ENCODE peak calls at places on chromosomes 7 and 10, in eight cellular contexts. T, G, I, W, O, Y, F and C are unnamed samples.

GRCh38 chr7:123876557-123877256 is 31.7 kb downstream of the HYAL4 start:
- ATAC-seq in T (no peak), G (peak; percentile 95), I (no peak), W (no peak), O (no peak), Y (no peak), F (no peak), C (no peak)

GRCh38 chr7:80851896-80852476 is 66.9 kb downstream of the SEMA3C start:
- ATAC-seq in T (no peak), G (no peak), I (no peak), W (peak; percentile 41), O (no peak), Y (no peak), F (peak; percentile 37), C (no peak)

GRCh38 chr7:55148992-55149391 is 130.2 kb downstream of the EGFR start:
- ATAC-seq in T (no peak), G (no peak), I (no peak), W (no peak), O (no peak), Y (no peak), F (no peak), C (no peak)

GRCh38 chr7:128738570-128739047 is 550 bp upstream of the CALU start:
- ATAC-seq in T (peak; percentile 29), G (peak; percentile 50), I (peak; percentile 17), W (peak; percentile 2), O (peak; percentile 23), Y (peak; percentile 46), F (peak; percentile 51), C (peak; percentile 39)

GRCh38 chr10:96439655-96440217 is 74.0 kb downstream of the TLL2 start:
- ATAC-seq in T (no peak), G (no peak), I (no peak), W (no peak), O (no peak), Y (no peak), F (no peak), C (peak; percentile 72)

GRCh38 chr10:24574578-24575155 is 149.0 kb downstream of the ARHGAP21 start:
- ATAC-seq in T (peak; percentile 60), G (no peak), I (no peak), W (no peak), O (no peak), Y (no peak), F (peak; percentile 11), C (no peak)

GRCh38 chr7:20188551-20188950 is 28.6 kb downstream of the MACC1 start:
- ATAC-seq in T (no peak), G (no peak), I (no peak), W (no peak), O (no peak), Y (no peak), F (no peak), C (no peak)

GRCh38 chr7:12518920-12519681 is 51.4 kb upstream of the SCIN start:
- ATAC-seq in T (peak; percentile 95), G (peak; percentile 33), I (no peak), W (peak; percentile 45), O (no peak), Y (no peak), F (peak; percentile 19), C (no peak)

GRCh38 chr10:113897693-113898618 is 43.5 kb downstream of the NHLRC2 start:
- ATAC-seq in T (no peak), G (no peak), I (no peak), W (no peak), O (no peak), Y (peak; percentile 73), F (no peak), C (no peak)

GRCh38 chr7:121202834-121203233 is 126.0 kb upstream of the WNT16 start:
- ATAC-seq in T (no peak), G (no peak), I (no peak), W (no peak), O (no peak), Y (no peak), F (no peak), C (no peak)

GRCh38 chr7:158130023-158130409 is 457.6 kb downstream of the PTPRN2 start:
- ATAC-seq in T (no peak), G (no peak), I (no peak), W (no peak), O (no peak), Y (no peak), F (no peak), C (no peak)

GRCh38 chr7:158129037-158130022 is 458.3 kb downstream of the PTPRN2 start:
- ATAC-seq in T (no peak), G (no peak), I (no peak), W (no peak), O (no peak), Y (no peak), F (no peak), C (no peak)

GRCh38 chr7:158127241-158127640 is 460.4 kb downstream of the PTPRN2 start:
- ATAC-seq in T (no peak), G (no peak), I (no peak), W (no peak), O (no peak), Y (no peak), F (no peak), C (no peak)

GRCh38 chr7:158126661-158127060 is 461.0 kb downstream of the PTPRN2 start:
- ATAC-seq in T (no peak), G (no peak), I (no peak), W (no peak), O (no peak), Y (no peak), F (no peak), C (no peak)

GRCh38 chr7:158128572-158128971 is 459.1 kb downstream of the PTPRN2 start:
- ATAC-seq in T (no peak), G (no peak), I (no peak), W (no peak), O (no peak), Y (no peak), F (no peak), C (no peak)
- H3K9me3 ChIP-seq in T (peaks cover 7% of the 10 kb centered on the region), G (no peaks in the 10 kb centered on the region), I (no peaks in the 10 kb centered on the region), W (no peaks in the 10 kb centered on the region), O (no peaks in the 10 kb centered on the region), Y (no peaks in the 10 kb centered on the region), F (no peaks in the 10 kb centered on the region), C (no peaks in the 10 kb centered on the region)

GRCh38 chr7:141294122-141294829 is 220.4 kb downstream of the TMEM178B start:
- ATAC-seq in T (no peak), G (no peak), I (no peak), W (no peak), O (no peak), Y (no peak), F (no peak), C (no peak)
- H3K27ac ChIP-seq in T (no peak overlapping the region), G (no peak overlapping the region), I (no peak overlapping the region), W (no peak overlapping the region), O (no peak overlapping the region), Y (no peak overlapping the region), F (no peak overlapping the region), C (no peak overlapping the region)

GRCh38 chr10:102656026-102656425 is 11.7 kb downstream of the TRIM8 start:
- ATAC-seq in T (no peak), G (no peak), I (no peak), W (no peak), O (no peak), Y (no peak), F (no peak), C (no peak)
- H3K4me3 ChIP-seq in T (no peak overlapping the region), G (no peak overlapping the region), I (no peak overlapping the region), W (no peak overlapping the region), O (no peak overlapping the region), Y (no peak overlapping the region), F (no peak overlapping the region), C (no peak overlapping the region)

DNA sequence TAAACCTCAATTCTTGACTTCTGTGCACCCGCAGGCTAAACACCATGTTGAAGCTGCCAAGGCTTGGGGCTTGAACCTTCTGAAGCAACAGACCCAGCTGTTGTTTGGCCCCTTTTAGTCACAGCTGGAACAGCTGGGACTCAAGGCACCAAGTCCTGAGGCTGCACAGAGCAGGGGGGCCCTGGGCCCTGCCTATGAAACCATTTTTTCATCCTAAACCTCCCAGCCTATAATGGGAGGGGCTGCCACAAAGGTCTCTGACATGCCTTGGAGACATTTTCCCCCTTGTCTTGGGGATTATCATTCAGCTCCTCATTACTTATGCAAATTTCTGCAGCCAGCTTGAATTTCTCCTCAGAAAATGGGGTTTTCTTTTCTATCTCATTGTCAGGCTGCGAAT is 31.8 kb downstream of the LMBR1 start:
- ATAC-seq in T (no peak), G (no peak), I (no peak), W (no peak), O (no peak), Y (no peak), F (no peak), C (no peak)
- H3K9me3 ChIP-seq in T (peaks cover 10% of the 10 kb centered on the region), G (no peaks in the 10 kb centered on the region), I (no peaks in the 10 kb centered on the region), W (peaks cover 6% of the 10 kb centered on the region), O (no peaks in the 10 kb centered on the region), Y (peaks cover 5% of the 10 kb centered on the region), F (peaks cover 10% of the 10 kb centered on the region), C (peaks cover 31% of the 10 kb centered on the region)